ENCODE peak calls at places on chromosomes 2 and 18, in four cellular contexts. C is SK-N-SH, V is progenitor cell of endocrine pancreas, S is AG20443. Z is an unnamed sample.

GRCh38 chr2:54652540-54652939 is 70.9 kb upstream of the EML6 start:
- DNase-seq in S (no peak), C (no peak), V (no peak), Z (no peak)

GRCh38 chr2:229852565-229852964 is 69.2 kb downstream of the TRIP12 start:
- DNase-seq in S (peak), V (no peak), C (no peak), Z (no peak)

GRCh38 chr2:8149985-8150547 is 531.8 kb upstream of the ID2 start:
- DNase-seq in C (no peak), V (no peak), S (peak), Z (no peak)

GRCh38 chr2:234164499-234165409 is 114.3 kb downstream of the SPP2 start:
- DNase-seq in C (no peak), V (no peak), S (no peak), Z (peak)

GRCh38 chr2:46380038-46380940 is 83.1 kb downstream of the EPAS1 start:
- DNase-seq in C (no peak), S (no peak), V (no peak), Z (no peak)

GRCh38 chr2:159091981-159092380 is 123.5 kb downstream of the TANC1 start:
- DNase-seq in V (no peak), S (no peak), C (no peak), Z (no peak)

GRCh38 chr18:49031511-49032188 is 80.9 kb upstream of the SMAD7 start:
- DNase-seq in S (no peak), V (no peak), C (no peak), Z (no peak)

GRCh38 chr2:46260305-46260704 is 36.9 kb upstream of the EPAS1 start:
- DNase-seq in V (no peak), S (no peak), C (no peak), Z (no peak)

GRCh38 chr2:85930129-85931124 is 41.6 kb upstream of the ST3GAL5 start:
- DNase-seq in S (no peak), V (no peak), C (no peak), Z (no peak)

GRCh38 chr2:60675309-60675708 is 80.8 kb upstream of the PAPOLG start:
- DNase-seq in C (peak), S (no peak), V (no peak), Z (no peak)

GRCh38 chr18:136433-136832 is 21.9 kb upstream of the USP14 start:
- DNase-seq in C (peak), V (no peak), S (no peak), Z (no peak)

GRCh38 chr2:206217743-206218520 is 56.5 kb upstream of the ZDBF2 start:
- DNase-seq in C (peak), S (peak), V (no peak), Z (no peak)

GRCh38 chr2:111055735-111056134 is 65.0 kb upstream of the BCL2L11 start:
- DNase-seq in S (peak), C (no peak), V (no peak), Z (no peak)

GRCh38 chr2:239392688-239393400 is 8.0 kb downstream of the HDAC4 start:
- DNase-seq in S (no peak), V (no peak), C (peak), Z (no peak)

GRCh38 chr18:77054288-77054605 is 78.3 kb downstream of the MBP start:
- DNase-seq in C (no peak), S (no peak), V (no peak), Z (no peak)

GRCh38 chr2:10389191-10389590 is 58.9 kb downstream of the ODC1 start:
- DNase-seq in V (no peak), S (no peak), C (no peak), Z (no peak)

GRCh38 chr2:133841905-133842304 is 273.6 kb upstream of the NCKAP5 start:
- DNase-seq in S (peak), C (no peak), V (no peak), Z (no peak)

GRCh38 chr2:191650896-191651773 is 26.8 kb upstream of the NABP1 start:
- DNase-seq in S (no peak), C (no peak), V (no peak), Z (no peak)

GRCh38 chr2:172348555-172349288 is 78.7 kb upstream of the ITGA6 start:
- DNase-seq in V (no peak), S (no peak), C (no peak), Z (no peak)

GRCh38 chr2:62919041-62919440 is 131.6 kb upstream of the OTX1 start:
- DNase-seq in S (no peak), C (no peak), V (no peak), Z (no peak)

GRCh38 chr2:233458826-233459225 is 104.5 kb downstream of the DGKD start:
- DNase-seq in V (no peak), C (no peak), S (no peak), Z (no peak)

GRCh38 chr2:143905587-143905986 is 614.3 kb downstream of the ZEB2 start:
- DNase-seq in V (no peak), S (no peak), C (no peak), Z (no peak)

GRCh38 chr2:24893934-24894333 is 26.1 kb downstream of the ADCY3 start:
- DNase-seq in V (no peak), S (no peak), C (no peak), Z (no peak)

GRCh38 chr18:7741640-7742039 is 174.5 kb downstream of the PTPRM start:
- DNase-seq in S (no peak), C (no peak), V (no peak), Z (no peak)

GRCh38 chr2:191105082-191105481 is 45.7 kb downstream of the STAT4 start:
- DNase-seq in C (no peak), S (no peak), V (no peak), Z (no peak)

GRCh38 chr18:58097127-58097906 is 53.3 kb downstream of the NEDD4L start:
- DNase-seq in V (no peak), C (peak), S (no peak), Z (no peak)

GRCh38 chr2:237861-238260 is 26.0 kb downstream of the SH3YL1 start:
- DNase-seq in S (no peak), C (no peak), V (no peak), Z (no peak)

GRCh38 chr2:239457586-239458445 is 57.0 kb upstream of the HDAC4 start:
- DNase-seq in V (peak), S (no peak), C (no peak), Z (no peak)